ENCODE peak calls at places on chromosomes 3 and 15, in ten cellular contexts. B is SK-N-SH, R is K562, H is suprapubic skin, L is transverse colon, P is sigmoid colon, Y is HepG2, C is stomach, M is H1, A is esophagus muscularis mucosa. Z is an unnamed sample.

GRCh38 chr3:87856126-87856525 is 202.7 kb downstream of the CGGBP1 start:
- DNase-seq in R (no peak), M (no peak), Y (no peak), H (no peak), L (no peak), B (no peak), A (no peak), C (no peak), P (no peak), Z (no peak)

GRCh38 chr15:31453558-31454318 is 127.1 kb downstream of the KLF13 start:
- DNase-seq in B (no peak), R (no peak), A (no peak), M (no peak), L (peak; percentile 6), C (no peak), H (peak; percentile 58), P (no peak), Y (no peak), Z (no peak)

GRCh38 chr15:43518073-43518761 is 809 bp downstream of the MAP1A start:
- DNase-seq in L (no peak), Y (no peak), R (peak; percentile 80), M (no peak), P (no peak), A (no peak), C (no peak), H (no peak), B (peak; percentile 70), Z (no peak)

GRCh38 chr3:165643433-165643824 is 193.8 kb downstream of the BCHE start:
- DNase-seq in R (no peak), L (no peak), C (no peak), A (no peak), H (no peak), Y (no peak), M (no peak), B (no peak), P (no peak), Z (no peak)

GRCh38 chr3:172848910-172849309 is 98.4 kb downstream of the ECT2 start:
- DNase-seq in Y (no peak), A (no peak), L (no peak), M (no peak), R (no peak), P (no peak), H (no peak), B (no peak), C (no peak), Z (no peak)

GRCh38 chr15:63598467-63599400 is 1.5 kb downstream of the FBXL22 start:
- DNase-seq in H (no peak), Y (peak; percentile 32), P (peak; percentile 89), B (peak; percentile 16), R (no peak), A (peak; percentile 87), L (peak; percentile 79), C (peak; percentile 70), M (no peak), Z (no peak)

GRCh38 chr15:37979597-37979996 is 45.2 kb downstream of the TMCO5A start:
- DNase-seq in R (no peak), L (no peak), Y (no peak), H (no peak), M (no peak), C (no peak), P (no peak), B (peak; percentile 28), A (no peak), Z (peak; percentile 9)

GRCh38 chr15:65212097-65212496 is 824 bp upstream of the CILP start:
- DNase-seq in C (no peak), P (peak; percentile 36), R (peak; percentile 94), A (no peak), H (no peak), B (peak; percentile 52), M (no peak), L (no peak), Y (peak; percentile 42), Z (no peak)

GRCh38 chr3:172520332-172520831 is 2.8 kb downstream of the TNFSF10 start:
- DNase-seq in R (no peak), B (no peak), A (no peak), C (no peak), H (no peak), Y (no peak), L (no peak), M (no peak), P (no peak), Z (no peak)

GRCh38 chr3:146160964-146161724 is at the start of gene PLOD2:
- DNase-seq in P (peak; percentile 91), Y (peak; percentile 92), A (no peak), B (peak; percentile 54), L (peak; percentile 83), C (peak; percentile 84), M (peak; percentile 36), R (peak; percentile 9), H (peak; percentile 75), Z (peak; percentile 70)

GRCh38 chr3:187401861-187402260 is 33.7 kb downstream of the RTP4 start:
- DNase-seq in H (no peak), B (no peak), R (no peak), L (no peak), A (no peak), C (no peak), P (no peak), M (no peak), Y (no peak), Z (no peak)

GRCh38 chr3:25427155-25428002 is 684 bp upstream of the RARB start:
- DNase-seq in H (no peak), A (no peak), Y (peak; percentile 42), M (no peak), R (no peak), P (no peak), B (peak; percentile 24), L (no peak), C (no peak), Z (no peak)
- H3K4me3 ChIP-seq in H (peak overlapping the region; percentile 56), A (peak overlapping the region; percentile 70), Y (peak overlapping the region; percentile 67), M (peak overlapping the region; percentile 38), R (peak overlapping the region; percentile 36), P (peak overlapping the region; percentile 62), B (peak overlapping the region; percentile 70), L (peak overlapping the region; percentile 56), C (peak overlapping the region; percentile 55), Z (peak overlapping the region; percentile 55)

GRCh38 chr15:76032046-76032445 is 19.8 kb upstream of the NRG4 start:
- DNase-seq in C (no peak), Y (no peak), M (no peak), L (no peak), R (no peak), A (no peak), H (no peak), B (no peak), P (no peak), Z (no peak)

GRCh38 chr15:76035593-76035992 is 23.4 kb upstream of the NRG4 start:
- DNase-seq in L (no peak), C (no peak), M (no peak), H (no peak), A (no peak), R (no peak), B (no peak), P (no peak), Y (no peak), Z (no peak)

GRCh38 chr15:76038512-76038911 is 21.3 kb upstream of the TMEM266 start:
- DNase-seq in R (no peak), Y (no peak), M (no peak), H (no peak), A (no peak), L (no peak), P (no peak), B (no peak), C (no peak), Z (no peak)

GRCh38 chr15:76033438-76033837 is 21.2 kb upstream of the NRG4 start:
- DNase-seq in P (no peak), Y (no peak), L (no peak), A (no peak), M (no peak), H (no peak), C (no peak), R (no peak), B (no peak), Z (no peak)

GRCh38 chr15:76034111-76034510 is 21.9 kb upstream of the NRG4 start:
- DNase-seq in B (no peak), A (no peak), Y (no peak), P (no peak), L (no peak), R (no peak), C (no peak), H (no peak), M (no peak), Z (no peak)
- TF ChIP-seq EP300 in B (no peak), A (no peak), Y (no peak), P (no peak), L (no peak), R (no peak), C (no peak), H (no peak), M (no peak), Z (no peak)

DNA sequence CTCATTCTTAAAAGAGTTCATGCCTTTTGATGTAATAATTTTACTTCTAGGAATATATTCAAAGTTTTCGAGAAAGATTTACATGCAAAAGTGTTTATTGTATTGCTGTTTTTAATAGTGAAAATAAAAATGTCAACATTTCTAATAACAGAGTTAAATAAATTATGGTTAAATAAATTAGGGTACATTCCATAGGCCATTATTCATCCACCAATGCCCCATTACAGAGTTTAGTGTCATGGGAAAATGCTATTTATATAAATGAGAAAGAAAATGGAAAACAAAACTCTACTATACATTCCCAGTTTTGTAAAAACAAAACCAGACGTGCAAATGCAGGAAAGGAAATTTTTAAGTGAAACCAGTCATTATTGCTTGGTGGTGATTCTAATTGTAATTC is 538.2 kb upstream of the TBL1XR1 start:
- DNase-seq in A (no peak), M (no peak), R (no peak), H (no peak), P (no peak), C (no peak), Y (no peak), B (no peak), L (no peak), Z (no peak)
- TF ChIP-seq POLR2AphosphoS5 in A (no peak), M (no peak), R (no peak), H (no peak), P (no peak), C (no peak), Y (no peak), B (no peak), L (no peak), Z (no peak)

DNA sequence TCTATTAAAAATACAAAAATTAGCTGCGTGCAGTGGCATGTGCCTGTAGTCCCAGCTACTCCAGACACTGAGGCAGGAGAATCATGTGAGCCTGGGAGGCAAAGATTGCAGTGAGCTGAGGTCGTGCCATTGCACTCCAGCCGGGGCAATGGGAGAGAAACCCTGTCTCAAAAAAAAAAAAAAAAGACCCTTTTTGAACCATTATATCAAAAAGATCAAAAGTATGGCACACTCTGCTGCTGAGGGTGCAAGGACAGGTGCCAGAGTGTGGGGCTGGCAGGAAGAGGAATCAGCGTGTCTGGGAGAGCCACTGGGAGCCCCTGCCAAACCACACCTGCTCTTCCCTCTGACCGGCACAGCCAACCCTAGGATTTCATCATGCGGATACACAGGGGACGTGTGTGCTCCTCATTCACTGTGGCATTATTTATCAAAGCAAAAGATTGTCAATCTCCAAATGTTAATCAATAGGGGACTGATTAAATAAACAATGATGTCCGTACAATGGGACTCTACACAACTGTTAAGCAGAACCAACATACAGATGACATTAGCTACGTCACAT is 147.3 kb upstream of the TLE3 start:
- DNase-seq in P (peak; percentile 36), A (no peak), Y (no peak), C (no peak), B (no peak), H (peak; percentile 41), M (no peak), L (no peak), R (no peak), Z (no peak)
- H3K4me3 ChIP-seq in P (no peak overlapping the region), A (no peak overlapping the region), Y (no peak overlapping the region), C (no peak overlapping the region), B (no peak overlapping the region), H (no peak overlapping the region), M (no peak overlapping the region), L (no peak overlapping the region), R (no peak overlapping the region), Z (no peak overlapping the region)

GRCh38 chr3:15633159-15633558 is 31.6 kb downstream of the BTD start:
- DNase-seq in Y (no peak), P (no peak), R (no peak), H (no peak), L (no peak), C (no peak), M (no peak), A (no peak), B (no peak), Z (no peak)
- TF ChIP-seq EP300 in Y (no peak), P (no peak), R (no peak), H (no peak), L (no peak), C (no peak), M (no peak), A (no peak), B (no peak), Z (no peak)

Z was measured in upper lobe of left lung.